ENCODE peak calls at places on chromosomes 12 and 14, in eight cellular contexts. W is upper lobe of left lung; H is thoracic aorta; A is CD8-positive, alpha-beta T cell; S is mucosa of descending colon; E is left ventricle myocardium inferior; C is esophagus squamous epithelium; G is CD8-positive, alpha-beta memory T cell. V is an unnamed sample.

GRCh38 chr12:5078423-5078822 is 34.7 kb downstream of the KCNA5 start:
- DNase-seq in W (no peak), H (peak; percentile 72), A (no peak), S (no peak), E (peak; percentile 82), C (no peak), G (no peak), V (no peak)

GRCh38 chr12:68137278-68137930 is 22.1 kb downstream of the IFNG start:
- DNase-seq in W (no peak), H (no peak), A (no peak), S (no peak), E (no peak), C (no peak), G (no peak), V (no peak)

GRCh38 chr14:64412237-64412636 is 24.1 kb downstream of the MTHFD1 start:
- DNase-seq in W (no peak), H (no peak), A (no peak), S (no peak), E (no peak), C (no peak), G (no peak), V (no peak)

GRCh38 chr12:57072661-57073060 is 5.9 kb downstream of the NEMP1 start:
- DNase-seq in W (no peak), H (no peak), A (no peak), S (no peak), E (no peak), C (no peak), G (no peak), V (no peak)

GRCh38 chr12:116130431-116130830 is 147.1 kb downstream of the MED13L start:
- DNase-seq in W (no peak), H (no peak), A (no peak), S (no peak), E (no peak), C (no peak), G (no peak), V (no peak)

GRCh38 chr14:54435500-54435981 is 5.6 kb downstream of the CNIH1 start:
- DNase-seq in W (no peak), H (no peak), A (no peak), S (no peak), E (no peak), C (no peak), G (no peak), V (no peak)

GRCh38 chr12:72610854-72611358 is 338.7 kb downstream of the TRHDE start:
- DNase-seq in W (no peak), H (no peak), A (no peak), S (no peak), E (no peak), C (no peak), G (no peak), V (no peak)

GRCh38 chr14:102778616-102779351 is 1.5 kb downstream of the TRAF3 start:
- DNase-seq in W (no peak), H (no peak), A (no peak), S (no peak), E (no peak), C (no peak), G (no peak), V (no peak)

GRCh38 chr12:63206494-63206893 is 55.5 kb upstream of the AVPR1A start:
- DNase-seq in W (no peak), H (no peak), A (no peak), S (no peak), E (no peak), C (no peak), G (no peak), V (no peak)

GRCh38 chr12:116773276-116773731 is 35.2 kb downstream of the RNFT2 start:
- DNase-seq in W (no peak), H (no peak), A (no peak), S (no peak), E (no peak), C (no peak), G (no peak), V (no peak)

GRCh38 chr14:54565236-54566151 is 1.4 kb upstream of the SAMD4A start:
- DNase-seq in W (peak; percentile 96), H (peak; percentile 92), A (peak; percentile 78), S (peak; percentile 94), E (peak; percentile 96), C (peak; percentile 56), G (peak; percentile 62), V (peak; percentile 71)

GRCh38 chr14:68541128-68541896 is 251.6 kb downstream of the ZFP36L1 start:
- DNase-seq in W (no peak), H (no peak), A (no peak), S (no peak), E (no peak), C (no peak), G (no peak), V (no peak)

DNA sequence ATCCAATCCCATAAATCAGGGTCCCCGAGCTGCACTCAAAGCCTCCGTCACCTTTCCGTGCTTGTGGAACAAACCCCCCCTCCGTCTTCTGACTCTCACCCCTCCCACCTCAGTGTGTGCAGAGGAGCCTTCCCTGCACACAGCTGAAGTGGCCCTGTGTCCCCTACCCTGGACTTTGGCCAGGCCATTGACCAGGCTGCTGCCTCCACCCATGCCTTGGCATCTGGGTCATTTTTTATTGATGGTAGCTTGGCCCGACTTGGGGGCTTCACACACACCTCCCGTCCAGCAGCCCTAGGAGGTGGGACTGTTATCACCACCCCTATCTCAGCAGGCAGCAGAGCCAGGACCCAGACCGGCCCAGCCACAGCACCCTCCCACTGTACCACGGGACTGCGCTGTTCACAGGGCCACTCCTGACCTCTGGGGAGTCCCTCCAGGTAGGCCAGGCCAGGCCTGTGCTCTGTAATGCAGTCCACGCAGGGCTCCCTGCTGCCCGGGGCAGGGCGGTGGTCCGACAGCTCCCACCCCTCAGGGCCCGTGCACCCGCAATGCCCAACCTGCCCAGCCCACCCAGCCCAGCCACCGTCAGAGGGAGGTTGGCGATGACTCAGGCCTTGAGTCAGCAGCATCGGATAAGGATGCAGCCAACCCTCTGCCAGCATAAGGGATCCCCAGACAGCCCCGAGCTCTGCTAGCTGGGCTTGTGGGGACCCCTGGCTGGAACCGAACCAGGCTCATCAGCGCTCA is 9.2 kb upstream of the INF2 start:
- DNase-seq in W (peak; percentile 79), H (no peak), A (no peak), S (peak; percentile 77), E (peak; percentile 23), C (no peak), G (no peak), V (no peak)
- H3K4me1 ChIP-seq in W (peaks cover 59% of the 10 kb centered on the region), H (peaks cover 59% of the 10 kb centered on the region), A (peaks cover 23% of the 10 kb centered on the region), S (peaks cover 55% of the 10 kb centered on the region), E (peaks cover 68% of the 10 kb centered on the region), C (peaks cover 57% of the 10 kb centered on the region), G (peaks cover 26% of the 10 kb centered on the region), V (peaks cover 27% of the 10 kb centered on the region)

DNA sequence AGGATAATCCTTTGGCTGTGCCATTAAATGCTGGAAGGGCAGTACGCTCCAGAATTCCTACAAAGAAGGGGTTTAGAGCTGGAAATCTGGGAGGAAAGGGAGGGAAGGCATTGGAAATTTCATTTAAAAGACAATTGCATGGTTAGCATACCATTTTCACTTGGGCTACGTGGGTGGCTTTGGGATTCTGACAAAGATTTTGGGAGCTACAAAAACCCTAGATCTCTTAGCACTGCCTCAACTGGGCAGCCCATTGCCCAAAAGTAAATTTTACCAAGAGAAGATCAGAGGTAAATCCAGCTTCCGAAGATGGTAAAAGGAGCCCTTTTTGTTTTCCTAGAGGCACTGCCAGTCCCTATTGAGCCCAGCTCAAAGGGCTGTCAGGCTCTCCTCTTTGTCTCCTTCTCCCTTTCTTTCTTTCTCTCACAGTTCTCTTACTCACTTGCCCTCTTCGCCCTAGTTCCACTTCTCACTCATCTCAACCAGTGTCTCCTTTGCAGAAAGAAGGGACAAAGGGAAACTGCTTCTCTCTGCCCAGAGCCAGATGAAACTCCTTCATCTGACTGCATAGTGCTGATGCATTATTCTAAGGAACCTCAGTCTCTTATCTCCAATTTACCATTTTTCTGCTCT is 125.4 kb upstream of the PLEKHA5 start:
- DNase-seq in W (no peak), H (no peak), A (no peak), S (no peak), E (no peak), C (no peak), G (no peak), V (no peak)
- H3K4me3 ChIP-seq in W (no peak overlapping the region), H (no peak overlapping the region), A (no peak overlapping the region), S (no peak overlapping the region), E (no peak overlapping the region), C (no peak overlapping the region), G (no peak overlapping the region), V (no peak overlapping the region)

DNA sequence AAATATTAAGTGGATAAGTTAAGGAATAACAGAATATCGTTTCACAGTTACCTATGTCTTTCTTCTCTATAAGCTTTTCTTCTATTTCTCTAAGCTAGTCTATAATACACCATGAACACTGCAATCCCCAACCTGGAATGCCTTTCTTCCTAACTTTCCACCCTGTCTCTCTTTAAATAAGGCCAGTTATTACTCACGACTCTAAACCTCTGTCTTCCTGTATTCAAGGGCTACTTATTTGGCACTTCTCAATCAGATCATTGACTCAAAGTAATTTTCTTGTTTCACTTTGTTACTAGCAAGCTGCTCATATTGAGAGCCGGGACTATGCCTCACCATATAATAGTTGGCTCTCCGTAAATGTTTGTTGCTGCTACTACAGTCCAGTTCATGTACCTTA is 13.5 kb downstream of the FERMT2 start:
- DNase-seq in W (no peak), H (no peak), A (no peak), S (no peak), E (no peak), C (no peak), G (no peak), V (no peak)
- H3K4me1 ChIP-seq in W (peaks cover 32% of the 10 kb centered on the region), H (peaks cover 88% of the 10 kb centered on the region), A (no peaks in the 10 kb centered on the region), S (no peaks in the 10 kb centered on the region), E (peaks cover 97% of the 10 kb centered on the region), C (no peaks in the 10 kb centered on the region), G (no peaks in the 10 kb centered on the region), V (no peaks in the 10 kb centered on the region)

GRCh38 chr12:93375906-93376305 is 1.8 kb upstream of the NUDT4 start:
- DNase-seq in W (no peak), H (no peak), A (no peak), S (no peak), E (no peak), C (no peak), G (no peak), V (no peak)
- H3K4me3 ChIP-seq in W (no peak overlapping the region), H (no peak overlapping the region), A (no peak overlapping the region), S (no peak overlapping the region), E (peak overlapping the region; percentile 84), C (no peak overlapping the region), G (no peak overlapping the region), V (no peak overlapping the region)

V was measured in effector memory CD4-positive, alpha-beta T cell.